ENCODE peak calls at places on chromosome 20, in five cellular contexts. G, E, L, S and V are unnamed samples.

GRCh38 chr20:11182715-11183114 is 508.9 kb upstream of the JAG1 start:
- DNase-seq in G (no peak), E (no peak), L (no peak), S (no peak), V (no peak)

GRCh38 chr20:56522311-56522710 is 2.2 kb upstream of the FAM209A start:
- DNase-seq in G (no peak), E (peak), L (no peak), S (no peak), V (no peak)

GRCh38 chr20:62364911-62365736 is 2.0 kb downstream of the LAMA5 start:
- DNase-seq in G (no peak), E (no peak), L (peak), S (no peak), V (no peak)

GRCh38 chr20:9514461-9515210 is at the start of gene LAMP5:
- DNase-seq in G (peak), E (peak), L (no peak), S (no peak), V (peak)

GRCh38 chr20:25063546-25063945 is 5.6 kb upstream of the ACSS1 start:
- DNase-seq in G (no peak), E (peak), L (peak), S (no peak), V (no peak)

GRCh38 chr20:35145141-35145564 is 2.0 kb downstream of the EDEM2 start:
- DNase-seq in G (peak), E (no peak), L (no peak), S (peak), V (peak)

GRCh38 chr20:61874421-61875068 is 191.1 kb downstream of the TAF4 start:
- DNase-seq in G (peak), E (no peak), L (no peak), S (no peak), V (peak)

GRCh38 chr20:62518911-62519310 is 43.1 kb upstream of the GATA5 start:
- DNase-seq in G (no peak), E (no peak), L (peak), S (no peak), V (no peak)

GRCh38 chr20:17061721-17062120 is 165.1 kb upstream of the PCSK2 start:
- DNase-seq in G (no peak), E (no peak), L (no peak), S (no peak), V (no peak)

GRCh38 chr20:38970302-38970701 is 8.2 kb downstream of the DHX35 start:
- DNase-seq in G (no peak), E (no peak), L (no peak), S (peak), V (no peak)

GRCh38 chr20:43102394-43102793 is 87.3 kb downstream of the PTPRT start:
- DNase-seq in G (peak), E (no peak), L (no peak), S (no peak), V (peak)

GRCh38 chr20:54292186-54292585 is 84.3 kb downstream of the PFDN4 start:
- DNase-seq in G (no peak), E (no peak), L (no peak), S (no peak), V (no peak)

GRCh38 chr20:20897922-20898321 is 185.5 kb upstream of the RALGAPA2 start:
- DNase-seq in G (peak), E (no peak), L (no peak), S (no peak), V (peak)

GRCh38 chr20:2817891-2818595 is 1.9 kb downstream of the TMEM239 start:
- DNase-seq in G (peak), E (no peak), L (peak), S (no peak), V (no peak)

GRCh38 chr20:63736893-63737689 is 627 bp downstream of the LIME1 start:
- DNase-seq in G (peak), E (no peak), L (peak), S (no peak), V (no peak)